ENCODE peak calls at places on chromosome 14, in four cellular contexts. N is A549, R is keratinocyte, G is choroid plexus epithelial cell. K is an unnamed sample.
A peak's percentile ranks its signal among the peaks of the same experiment; 100 is the strongest.

GRCh38 chr14:22699801-22700564 is 55.8 kb upstream of the OR6J1 start:
- DNase-seq in N (no peak), G (no peak), R (no peak), K (peak; percentile 22)

GRCh38 chr14:65412881-65413738 is 580 bp downstream of the FUT8 start:
- DNase-seq in R (no peak), G (peak; percentile 79), N (peak; percentile 77), K (peak; percentile 61)

GRCh38 chr14:55889124-55889523 is 229.1 kb upstream of the PELI2 start:
- DNase-seq in N (peak; percentile 72), G (no peak), R (no peak), K (no peak)

GRCh38 chr14:40119321-40119720 is 687.1 kb upstream of the FBXO33 start:
- DNase-seq in G (peak; percentile 4), N (no peak), R (no peak), K (no peak)

GRCh38 chr14:90849787-90850444 is 33.7 kb upstream of the TTC7B start:
- DNase-seq in R (no peak), G (no peak), N (no peak), K (no peak)

GRCh38 chr14:57066887-57067513 is 201.7 kb downstream of the EXOC5 start:
- DNase-seq in N (peak; percentile 52), R (no peak), G (peak; percentile 36), K (no peak)

GRCh38 chr14:80942158-80942738 is 710 bp upstream of the CEP128 start:
- DNase-seq in R (no peak), N (no peak), G (no peak), K (no peak)

GRCh38 chr14:83867871-83868270 is 1662.1 kb upstream of the FLRT2 start:
- DNase-seq in G (peak; percentile 56), R (no peak), N (no peak), K (no peak)

GRCh38 chr14:81565441-81566290 is 32.0 kb upstream of the SEL1L start:
- DNase-seq in R (no peak), G (peak; percentile 43), N (peak; percentile 29), K (peak; percentile 3)

GRCh38 chr14:77603654-77604270 is 12.7 kb downstream of the SPTLC2 start:
- DNase-seq in R (no peak), G (no peak), N (peak; percentile 53), K (no peak)

GRCh38 chr14:67335781-67336180 is 23.8 kb downstream of the ATP6V1D start:
- DNase-seq in R (no peak), N (peak; percentile 60), G (peak; percentile 64), K (peak; percentile 19)

GRCh38 chr14:54889919-54890318 is 12.7 kb downstream of the GCH1 start:
- DNase-seq in G (peak; percentile 34), N (no peak), R (no peak), K (no peak)

GRCh38 chr14:25993830-25994229 is 604.0 kb downstream of the NOVA1 start:
- DNase-seq in R (no peak), N (no peak), G (no peak), K (no peak)

GRCh38 chr14:55274760-55275159 is 3.5 kb downstream of the FBXO34 start:
- DNase-seq in N (no peak), G (peak; percentile 70), R (no peak), K (peak; percentile 50)

GRCh38 chr14:76653875-76654572 is 107.2 kb upstream of the VASH1 start:
- DNase-seq in R (no peak), N (no peak), G (no peak), K (no peak)

GRCh38 chr14:41899416-41899815 is 292.7 kb downstream of the LRFN5 start:
- DNase-seq in G (peak; percentile 71), N (no peak), R (no peak), K (no peak)

GRCh38 chr14:37320106-37320505 is 122.4 kb downstream of the MIPOL1 start:
- DNase-seq in N (no peak), R (no peak), G (no peak), K (no peak)

GRCh38 chr14:73742520-73743238 is 28.5 kb upstream of the PNMA1 start:
- DNase-seq in G (no peak), R (no peak), N (no peak), K (no peak)

GRCh38 chr14:85093631-85094330 is 436.2 kb upstream of the FLRT2 start:
- DNase-seq in R (no peak), N (no peak), G (peak; percentile 42), K (peak; percentile 23)

GRCh38 chr14:33675415-33676130 is 275.3 kb downstream of the EGLN3 start:
- DNase-seq in R (no peak), G (peak; percentile 19), N (no peak), K (no peak)

GRCh38 chr14:33678012-33678411 is 272.9 kb downstream of the EGLN3 start:
- DNase-seq in R (no peak), G (no peak), N (no peak), K (no peak)

GRCh38 chr14:33679025-33679424 is 271.8 kb downstream of the EGLN3 start:
- DNase-seq in R (no peak), G (no peak), N (no peak), K (no peak)

GRCh38 chr14:33674716-33675115 is 276.2 kb downstream of the EGLN3 start:
- DNase-seq in R (no peak), N (no peak), G (no peak), K (no peak)

DNA sequence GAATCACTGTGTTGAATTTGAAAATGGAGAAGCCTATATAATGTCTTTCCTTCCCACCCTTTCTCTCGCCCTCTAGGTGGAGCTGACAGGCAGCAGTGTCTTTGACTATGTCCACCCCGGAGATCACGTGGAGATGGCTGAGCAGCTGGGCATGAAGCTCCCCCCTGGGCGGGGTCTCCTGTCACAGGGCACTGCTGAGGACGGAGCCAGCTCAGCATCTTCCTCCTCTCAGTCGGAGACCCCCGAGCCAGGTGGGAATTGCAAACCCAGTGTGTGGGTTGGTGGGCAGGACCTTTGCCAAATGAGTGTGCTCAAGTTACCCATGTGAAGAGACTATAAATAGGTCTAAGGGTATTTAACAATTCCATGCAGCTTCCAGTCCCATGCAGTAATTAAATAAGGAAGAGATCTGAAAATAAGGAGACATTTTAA is 274.7 kb downstream of the EGLN3 start:
- DNase-seq in R (no peak), G (peak; percentile 81), N (peak; percentile 37), K (no peak)
- TF ChIP-seq CTCF in R (peak; percentile 72), G (peak; percentile 77), N (peak; percentile 9), K (peak; percentile 66)

GRCh38 chr14:20610002-20610765 is 19.0 kb upstream of the RNASE12 start:
- DNase-seq in R (peak; percentile 70), G (peak; percentile 81), N (peak; percentile 86), K (peak; percentile 91)
- TF ChIP-seq CTCF in R (no peak), G (no peak), N (no peak), K (no peak)

GRCh38 chr14:63604626-63605025 is 37.0 kb downstream of the WDR89 start:
- DNase-seq in R (no peak), N (no peak), G (no peak), K (no peak)

GRCh38 chr14:63594455-63595372 is 47.0 kb downstream of the WDR89 start:
- DNase-seq in R (no peak), N (no peak), G (no peak), K (no peak)

GRCh38 chr14:63603749-63604277 is 37.9 kb downstream of the WDR89 start:
- DNase-seq in R (no peak), G (no peak), N (no peak), K (no peak)

GRCh38 chr14:63596998-63597658 is 44.5 kb downstream of the WDR89 start:
- DNase-seq in R (no peak), N (no peak), G (no peak), K (no peak)

DNA sequence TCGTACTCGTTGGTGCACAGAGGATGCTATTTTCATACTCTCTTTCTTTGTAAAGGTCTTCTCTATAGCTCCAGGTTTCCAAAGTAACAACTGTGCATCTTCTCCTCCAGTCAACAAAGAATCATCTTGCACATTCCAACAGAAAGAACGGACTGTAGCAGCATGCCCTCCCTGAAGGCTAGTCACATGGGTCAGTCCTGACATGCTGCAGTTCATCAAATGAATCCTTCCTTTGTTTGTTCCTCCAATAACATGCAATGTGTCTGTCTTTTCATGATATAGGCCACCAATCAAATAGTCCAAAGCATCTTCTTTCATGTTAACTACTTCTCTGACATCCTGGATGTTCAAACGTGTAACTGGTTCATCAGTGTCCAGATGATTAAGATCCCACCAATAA is 42.9 kb downstream of the WDR89 start:
- DNase-seq in G (no peak), R (no peak), N (no peak), K (no peak)
- TF ChIP-seq CTCF in G (no peak), R (no peak), N (no peak), K (no peak)

GRCh38 chr14:101235042-101235871 is 326.0 kb upstream of the DIO3 start:
- DNase-seq in N (peak; percentile 70), G (peak; percentile 67), R (no peak), K (peak; percentile 41)
- TF ChIP-seq CTCF in N (peak; percentile 89), G (peak; percentile 86), R (peak; percentile 55), K (peak; percentile 91)

GRCh38 chr14:104680056-104680805 is 9.2 kb upstream of the INF2 start:
- DNase-seq in G (peak; percentile 79), N (peak; percentile 83), R (no peak), K (peak; percentile 72)

GRCh38 chr14:104681689-104682074 is 7.7 kb upstream of the INF2 start:
- DNase-seq in R (no peak), N (peak; percentile 94), G (peak; percentile 84), K (peak; percentile 52)

GRCh38 chr14:104678901-104679705 is 10.3 kb upstream of the INF2 start:
- DNase-seq in R (no peak), G (no peak), N (no peak), K (no peak)

GRCh38 chr14:104682107-104682593 is 7.3 kb upstream of the INF2 start:
- DNase-seq in R (no peak), N (peak; percentile 76), G (no peak), K (no peak)

GRCh38 chr14:104680806-104681688 is 8.4 kb upstream of the INF2 start:
- DNase-seq in R (no peak), G (peak; percentile 84), N (peak; percentile 86), K (peak; percentile 72)
- TF ChIP-seq CTCF in R (no peak), G (peak; percentile 53), N (peak; percentile 27), K (peak; percentile 44)

GRCh38 chr14:46580941-46581671 is 70.5 kb downstream of the RPL10L start:
- DNase-seq in G (peak; percentile 73), R (no peak), N (peak; percentile 67), K (peak; percentile 8)
- TF ChIP-seq CTCF in G (peak; percentile 74), R (peak; percentile 19), N (peak; percentile 57), K (peak; percentile 75)

GRCh38 chr14:71208702-71209357 is 301.6 kb downstream of the PCNX1 start:
- DNase-seq in G (no peak), N (no peak), R (no peak), K (no peak)
- TF ChIP-seq CTCF in G (peak; percentile 9), N (no peak), R (peak; percentile 1), K (peak; percentile 68)

GRCh38 chr14:97723321-97723720 is 926.1 kb downstream of the VRK1 start:
- DNase-seq in R (no peak), G (no peak), N (no peak), K (no peak)

GRCh38 chr14:97726661-97727060 is 929.5 kb downstream of the VRK1 start:
- DNase-seq in N (no peak), R (no peak), G (no peak), K (no peak)

GRCh38 chr14:97719931-97720330 is 922.7 kb downstream of the VRK1 start:
- DNase-seq in G (no peak), N (no peak), R (no peak), K (no peak)

GRCh38 chr14:97719043-97719442 is 921.9 kb downstream of the VRK1 start:
- DNase-seq in R (no peak), G (no peak), N (no peak), K (no peak)

GRCh38 chr14:97723834-97724770 is 926.9 kb downstream of the VRK1 start:
- DNase-seq in N (peak; percentile 8), G (no peak), R (no peak), K (no peak)
- TF ChIP-seq CTCF in N (no peak), G (no peak), R (no peak), K (no peak)

GRCh38 chr14:98548071-98548686 is 723.8 kb downstream of the BCL11B start:
- DNase-seq in G (no peak), N (no peak), R (no peak), K (no peak)
- TF ChIP-seq CTCF in G (no peak), N (no peak), R (no peak), K (no peak)